ENCODE peak calls at places on chromosomes 3 and 15, in seven cellular contexts. V is uterus, B is IMR-90, X is RWPE2, M is sigmoid colon, L is lower lobe of right lung, F is cardiac muscle cell. G is an unnamed sample. For H3K9me3, the result is how much of the 10 kb centered on the place peaks cover.

GRCh38 chr3:138469869-138470268 is 35.5 kb downstream of the ESYT3 start:
- DNase-seq in B (no peak), M (no peak), X (no peak), L (peak), V (no peak), F (no peak), G (no peak)

GRCh38 chr3:134809412-134810051 is 14.5 kb downstream of the EPHB1 start:
- DNase-seq in V (no peak), M (no peak), F (no peak), X (no peak), B (no peak), L (no peak), G (no peak)

GRCh38 chr15:31265871-31266711 is 60.5 kb upstream of the KLF13 start:
- DNase-seq in V (no peak), X (peak), B (no peak), M (peak), L (peak), F (peak), G (peak)

GRCh38 chr3:14640157-14640562 is 11.4 kb upstream of the CCDC174 start:
- DNase-seq in X (no peak), M (no peak), L (no peak), B (peak), F (peak), V (no peak), G (no peak)

GRCh38 chr3:189458536-189458935 is 172.7 kb upstream of the TP63 start:
- DNase-seq in X (no peak), L (no peak), M (no peak), V (no peak), B (no peak), F (peak), G (no peak)

GRCh38 chr3:106473576-106474506 is 605.0 kb upstream of the CBLB start:
- DNase-seq in X (no peak), F (no peak), V (no peak), M (no peak), B (no peak), L (no peak), G (no peak)

GRCh38 chr15:40336129-40337122 is 4.3 kb downstream of the CCDC9B start:
- DNase-seq in V (no peak), B (no peak), M (no peak), F (no peak), X (no peak), L (no peak), G (peak)

GRCh38 chr15:70426065-70426821 is 328.5 kb upstream of the TLE3 start:
- DNase-seq in L (no peak), V (no peak), X (no peak), M (no peak), B (peak), F (no peak), G (no peak)

GRCh38 chr3:183533410-183534132 is 21.9 kb downstream of the KLHL6 start:
- DNase-seq in L (peak), X (no peak), F (no peak), B (no peak), V (no peak), M (no peak), G (no peak)
- H3K4me3 ChIP-seq in L (no peak), X (no peak), F (no peak), B (no peak), V (no peak), M (no peak), G (no peak)

DNA sequence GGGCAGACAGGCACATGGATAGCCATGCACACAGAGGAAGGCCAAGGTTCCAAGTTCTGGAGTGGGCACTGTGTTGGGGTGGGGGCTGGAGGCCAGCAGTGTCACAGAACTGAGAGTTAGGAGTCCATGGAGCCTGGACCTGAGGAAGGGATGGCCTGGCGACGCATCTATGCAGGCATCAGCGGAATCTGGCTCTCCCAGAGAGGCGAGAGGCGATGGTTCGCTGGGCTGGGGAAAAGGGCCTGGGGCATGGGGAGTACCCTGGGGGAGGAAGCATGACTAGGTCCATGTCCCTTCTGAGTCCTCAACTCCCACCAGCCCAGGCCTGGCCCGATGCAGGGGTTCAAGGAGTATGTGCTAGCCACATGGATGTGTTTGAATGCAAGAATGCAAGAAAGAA is 192.8 kb upstream of the LINGO1 start:
- DNase-seq in B (no peak), X (peak), V (no peak), L (peak), M (no peak), F (no peak), G (no peak)
- H3K27ac ChIP-seq in B (no peak), X (no peak), V (no peak), L (no peak), M (no peak), F (no peak), G (no peak)

GRCh38 chr15:95174880-95175279 is 943.5 kb downstream of the MCTP2 start:
- DNase-seq in M (no peak), V (no peak), L (no peak), F (peak), X (no peak), B (no peak), G (no peak)

GRCh38 chr15:95180530-95180929 is 949.2 kb downstream of the MCTP2 start:
- DNase-seq in M (no peak), B (no peak), V (no peak), X (no peak), F (no peak), L (no peak), G (no peak)

GRCh38 chr15:95174281-95174680 is 942.9 kb downstream of the MCTP2 start:
- DNase-seq in X (no peak), L (no peak), V (peak), B (peak), F (peak), M (peak), G (no peak)

GRCh38 chr15:95176794-95177577 is 945.6 kb downstream of the MCTP2 start:
- DNase-seq in L (no peak), F (no peak), X (no peak), B (no peak), V (no peak), M (no peak), G (no peak)

GRCh38 chr15:95175914-95176658 is 944.7 kb downstream of the MCTP2 start:
- DNase-seq in X (no peak), F (peak), B (peak), M (no peak), V (no peak), L (no peak), G (no peak)
- H3K9me3 ChIP-seq in X (under half), F (under half), B (under half), M (under half), V (under half), L (under half), G (under half)

GRCh38 chr3:48685603-48686511 is at the start of gene NCKIPSD:
- DNase-seq in X (peak), V (peak), F (peak), M (peak), B (peak), L (peak), G (peak)

GRCh38 chr3:48685293-48685602 is 467 bp downstream of the NCKIPSD start:
- DNase-seq in L (no peak), B (no peak), M (no peak), V (no peak), F (no peak), X (no peak), G (no peak)

GRCh38 chr3:48687220-48687678 is 1.5 kb upstream of the NCKIPSD start:
- DNase-seq in L (no peak), M (no peak), V (no peak), B (no peak), F (no peak), X (no peak), G (no peak)

GRCh38 chr3:48688032-48688736 is 2.5 kb upstream of the NCKIPSD start:
- DNase-seq in V (no peak), F (no peak), L (no peak), B (peak), X (no peak), M (no peak), G (no peak)

GRCh38 chr3:48686538-48687219 is 964 bp upstream of the NCKIPSD start:
- DNase-seq in M (no peak), V (no peak), F (no peak), B (peak), X (no peak), L (no peak), G (no peak)
- H3K4me3 ChIP-seq in M (no peak), V (no peak), F (no peak), B (no peak), X (no peak), L (peak), G (no peak)

GRCh38 chr15:98549003-98549402 is 99.3 kb upstream of the IGF1R start:
- DNase-seq in F (no peak), M (no peak), X (no peak), L (no peak), V (no peak), B (no peak), G (no peak)
- H3K27ac ChIP-seq in F (no peak), M (peak), X (peak), L (no peak), V (peak), B (peak), G (no peak)

GRCh38 chr15:26314577-26314976 is 451.4 kb upstream of the ATP10A start:
- DNase-seq in F (no peak), M (no peak), V (no peak), L (no peak), X (no peak), B (no peak), G (no peak)

GRCh38 chr15:26311710-26312236 is 448.6 kb upstream of the ATP10A start:
- DNase-seq in X (no peak), V (no peak), B (no peak), L (no peak), M (no peak), F (no peak), G (no peak)
- H3K9me3 ChIP-seq in X (under half), V (under half), B (under half), L (under half), M (under half), F (under half), G (under half)

G was measured in OCI-LY7.